ENCODE peak calls at places on chromosome 5, in six cellular contexts. One of them, this sample, is unnamed. For H3K27me3, the result is how much of the 10 kb centered on the place peaks cover.

GRCh38 chr5:125227333-125228075 is 481.1 kb upstream of the ZNF608 start:
- DNase-seq in upper lobe of right lung: no peak
- DNase-seq in colonic mucosa: peak
- DNase-seq in psoas muscle: no peak
- DNase-seq in CD8-positive, alpha-beta memory T cell: no peak
- DNase-seq in stomach: no peak
- DNase-seq in this sample: peak

GRCh38 chr5:141877478-141878185 is 578 bp downstream of the PCDH1 start:
- DNase-seq in upper lobe of right lung: peak
- DNase-seq in colonic mucosa: peak
- DNase-seq in psoas muscle: no peak
- DNase-seq in CD8-positive, alpha-beta memory T cell: no peak
- DNase-seq in stomach: no peak
- DNase-seq in this sample: peak

GRCh38 chr5:124718376-124718775 is 28.1 kb downstream of the ZNF608 start:
- DNase-seq in upper lobe of right lung: no peak
- DNase-seq in colonic mucosa: no peak
- DNase-seq in psoas muscle: no peak
- DNase-seq in CD8-positive, alpha-beta memory T cell: no peak
- DNase-seq in stomach: no peak
- DNase-seq in this sample: no peak

GRCh38 chr5:109426075-109426474 is 16.3 kb upstream of the PJA2 start:
- DNase-seq in upper lobe of right lung: no peak
- DNase-seq in colonic mucosa: no peak
- DNase-seq in psoas muscle: no peak
- DNase-seq in CD8-positive, alpha-beta memory T cell: no peak
- DNase-seq in stomach: no peak
- DNase-seq in this sample: no peak

GRCh38 chr5:59218424-59219045 is 635.7 kb downstream of the RAB3C start:
- DNase-seq in upper lobe of right lung: no peak
- DNase-seq in colonic mucosa: no peak
- DNase-seq in psoas muscle: no peak
- DNase-seq in CD8-positive, alpha-beta memory T cell: no peak
- DNase-seq in stomach: no peak
- DNase-seq in this sample: no peak

GRCh38 chr5:159515909-159516415 is 185.7 kb upstream of the IL12B start:
- DNase-seq in upper lobe of right lung: peak
- DNase-seq in colonic mucosa: peak
- DNase-seq in psoas muscle: peak
- DNase-seq in CD8-positive, alpha-beta memory T cell: peak
- DNase-seq in stomach: peak
- DNase-seq in this sample: peak

GRCh38 chr5:179886190-179886589 is 21.5 kb downstream of the TBC1D9B start:
- DNase-seq in upper lobe of right lung: no peak
- DNase-seq in colonic mucosa: no peak
- DNase-seq in psoas muscle: no peak
- DNase-seq in CD8-positive, alpha-beta memory T cell: no peak
- DNase-seq in stomach: no peak
- DNase-seq in this sample: no peak

GRCh38 chr5:143635146-143635752 is 176.7 kb upstream of the HMHB1 start:
- DNase-seq in upper lobe of right lung: no peak
- DNase-seq in colonic mucosa: no peak
- DNase-seq in psoas muscle: no peak
- DNase-seq in CD8-positive, alpha-beta memory T cell: no peak
- DNase-seq in stomach: peak
- DNase-seq in this sample: no peak

GRCh38 chr5:154895606-154896561 is 37.5 kb downstream of the CNOT8 start:
- DNase-seq in upper lobe of right lung: no peak
- DNase-seq in colonic mucosa: no peak
- DNase-seq in psoas muscle: no peak
- DNase-seq in CD8-positive, alpha-beta memory T cell: no peak
- DNase-seq in stomach: no peak
- DNase-seq in this sample: no peak

GRCh38 chr5:146283344-146283761 is 55.3 kb upstream of the POU4F3 start:
- DNase-seq in upper lobe of right lung: no peak
- DNase-seq in colonic mucosa: no peak
- DNase-seq in psoas muscle: no peak
- DNase-seq in CD8-positive, alpha-beta memory T cell: no peak
- DNase-seq in stomach: no peak
- DNase-seq in this sample: no peak

GRCh38 chr5:17426104-17426739 is 71.8 kb upstream of the TAF11L2 start:
- DNase-seq in upper lobe of right lung: no peak
- DNase-seq in colonic mucosa: no peak
- DNase-seq in psoas muscle: no peak
- DNase-seq in CD8-positive, alpha-beta memory T cell: no peak
- DNase-seq in stomach: no peak
- DNase-seq in this sample: no peak

GRCh38 chr5:103035701-103036100 is 84.2 kb downstream of the GIN1 start:
- DNase-seq in upper lobe of right lung: no peak
- DNase-seq in colonic mucosa: no peak
- DNase-seq in psoas muscle: no peak
- DNase-seq in CD8-positive, alpha-beta memory T cell: no peak
- DNase-seq in stomach: no peak
- DNase-seq in this sample: no peak

GRCh38 chr5:151740336-151740942 is 18.0 kb downstream of the ATOX1 start:
- DNase-seq in upper lobe of right lung: no peak
- DNase-seq in colonic mucosa: peak
- DNase-seq in psoas muscle: peak
- DNase-seq in CD8-positive, alpha-beta memory T cell: peak
- DNase-seq in stomach: peak
- DNase-seq in this sample: peak

GRCh38 chr5:179805529-179806249 is 977 bp downstream of the MGAT4B start:
- DNase-seq in upper lobe of right lung: peak
- DNase-seq in colonic mucosa: peak
- DNase-seq in psoas muscle: peak
- DNase-seq in CD8-positive, alpha-beta memory T cell: no peak
- DNase-seq in stomach: no peak
- DNase-seq in this sample: peak

GRCh38 chr5:180784497-180785097 is 18.0 kb downstream of the MGAT1 start:
- DNase-seq in upper lobe of right lung: peak
- DNase-seq in colonic mucosa: peak
- DNase-seq in psoas muscle: peak
- DNase-seq in CD8-positive, alpha-beta memory T cell: peak
- DNase-seq in stomach: peak
- DNase-seq in this sample: peak

GRCh38 chr5:7884491-7885273 is 15.7 kb downstream of the MTRR start:
- DNase-seq in upper lobe of right lung: no peak
- DNase-seq in colonic mucosa: no peak
- DNase-seq in psoas muscle: no peak
- DNase-seq in CD8-positive, alpha-beta memory T cell: no peak
- DNase-seq in stomach: no peak
- DNase-seq in this sample: no peak

GRCh38 chr5:41156739-41157138 is 56.6 kb downstream of the C6 start:
- DNase-seq in upper lobe of right lung: no peak
- DNase-seq in colonic mucosa: no peak
- DNase-seq in psoas muscle: no peak
- DNase-seq in CD8-positive, alpha-beta memory T cell: no peak
- DNase-seq in stomach: no peak
- DNase-seq in this sample: no peak

GRCh38 chr5:41154491-41154890 is 58.8 kb downstream of the C6 start:
- DNase-seq in upper lobe of right lung: no peak
- DNase-seq in colonic mucosa: no peak
- DNase-seq in psoas muscle: no peak
- DNase-seq in CD8-positive, alpha-beta memory T cell: no peak
- DNase-seq in stomach: no peak
- DNase-seq in this sample: no peak

GRCh38 chr5:41151562-41151961 is 61.8 kb downstream of the C6 start:
- DNase-seq in upper lobe of right lung: no peak
- DNase-seq in colonic mucosa: no peak
- DNase-seq in psoas muscle: no peak
- DNase-seq in CD8-positive, alpha-beta memory T cell: no peak
- DNase-seq in stomach: no peak
- DNase-seq in this sample: no peak

GRCh38 chr5:41161271-41161670 is 52.1 kb downstream of the C6 start:
- DNase-seq in upper lobe of right lung: no peak
- DNase-seq in colonic mucosa: no peak
- DNase-seq in psoas muscle: no peak
- DNase-seq in CD8-positive, alpha-beta memory T cell: no peak
- DNase-seq in stomach: no peak
- DNase-seq in this sample: no peak

DNA sequence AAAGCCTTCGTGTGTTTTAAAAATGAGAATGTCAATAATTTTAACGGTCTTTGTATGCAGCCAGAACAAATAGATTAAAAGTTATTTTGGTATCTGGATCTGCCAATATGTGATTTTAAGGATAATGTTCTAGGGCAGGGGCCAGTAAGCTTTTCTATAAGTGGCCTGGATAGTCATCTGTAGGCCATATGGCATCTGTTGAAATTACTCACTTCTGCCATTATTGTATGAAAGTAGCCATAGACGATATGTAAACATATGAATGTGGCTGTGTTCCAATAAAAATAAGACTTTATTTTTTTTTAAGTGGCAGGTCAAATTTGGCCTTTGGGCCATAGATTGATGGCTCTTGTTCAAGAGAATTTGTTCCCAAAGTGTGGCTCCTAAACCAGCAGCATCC is 56.1 kb downstream of the C6 start:
- DNase-seq in upper lobe of right lung: no peak
- DNase-seq in colonic mucosa: no peak
- DNase-seq in psoas muscle: no peak
- DNase-seq in CD8-positive, alpha-beta memory T cell: no peak
- DNase-seq in stomach: no peak
- DNase-seq in this sample: no peak
- H3K27me3 ChIP-seq in upper lobe of right lung: under half
- H3K27me3 ChIP-seq in colonic mucosa: under half
- H3K27me3 ChIP-seq in psoas muscle: under half
- H3K27me3 ChIP-seq in CD8-positive, alpha-beta memory T cell: under half
- H3K27me3 ChIP-seq in stomach: under half
- H3K27me3 ChIP-seq in this sample: under half

GRCh38 chr5:178468196-178468685 is 122.0 kb downstream of the COL23A1 start:
- DNase-seq in upper lobe of right lung: no peak
- DNase-seq in colonic mucosa: no peak
- DNase-seq in psoas muscle: no peak
- DNase-seq in CD8-positive, alpha-beta memory T cell: no peak
- DNase-seq in stomach: no peak
- DNase-seq in this sample: no peak
- H3K4me3 ChIP-seq in upper lobe of right lung: no peak
- H3K4me3 ChIP-seq in colonic mucosa: no peak
- H3K4me3 ChIP-seq in psoas muscle: no peak
- H3K4me3 ChIP-seq in CD8-positive, alpha-beta memory T cell: no peak
- H3K4me3 ChIP-seq in stomach: no peak
- H3K4me3 ChIP-seq in this sample: no peak

DNA sequence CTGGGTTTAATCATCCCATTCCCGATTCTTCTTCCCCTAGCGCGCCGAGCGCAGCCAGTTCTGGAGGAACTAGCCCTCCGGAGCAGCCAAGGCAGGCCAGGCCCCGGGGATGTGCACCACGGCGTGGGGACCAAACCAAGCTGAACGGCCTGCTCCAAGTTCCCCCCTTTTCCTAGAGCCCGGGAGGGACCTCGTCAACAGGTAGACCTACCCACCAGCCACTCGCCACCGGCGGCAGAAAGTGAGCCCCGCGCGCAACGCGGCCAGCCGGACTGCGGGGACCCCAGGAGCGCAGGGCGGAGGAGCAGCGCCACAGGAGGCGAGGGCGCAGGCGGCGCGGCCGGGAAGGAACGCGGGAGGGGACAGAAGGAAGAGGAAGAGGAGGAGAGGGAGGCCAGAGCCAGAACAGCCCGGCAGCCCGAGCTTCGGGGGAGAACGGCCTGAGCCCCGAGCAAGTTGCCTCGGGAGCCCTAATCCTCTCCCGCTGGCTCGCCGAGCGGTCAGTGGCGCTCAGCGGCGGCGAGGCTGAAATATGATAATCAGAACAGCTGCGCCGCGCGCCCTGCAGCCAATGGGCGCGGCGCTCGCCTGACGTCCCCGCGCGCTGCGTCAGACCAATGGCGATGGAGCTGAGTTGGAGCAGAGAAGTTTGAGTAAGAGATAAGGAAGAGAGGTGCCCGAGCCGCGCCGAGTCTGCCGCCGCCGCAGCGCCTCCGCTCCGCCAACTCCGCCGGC is at the start of gene ISL1:
- DNase-seq in upper lobe of right lung: peak
- DNase-seq in colonic mucosa: peak
- DNase-seq in psoas muscle: peak
- DNase-seq in CD8-positive, alpha-beta memory T cell: no peak
- DNase-seq in stomach: peak
- DNase-seq in this sample: peak
- H3K27me3 ChIP-seq in upper lobe of right lung: half or more
- H3K27me3 ChIP-seq in colonic mucosa: half or more
- H3K27me3 ChIP-seq in psoas muscle: half or more
- H3K27me3 ChIP-seq in CD8-positive, alpha-beta memory T cell: under half
- H3K27me3 ChIP-seq in stomach: half or more
- H3K27me3 ChIP-seq in this sample: under half

DNA sequence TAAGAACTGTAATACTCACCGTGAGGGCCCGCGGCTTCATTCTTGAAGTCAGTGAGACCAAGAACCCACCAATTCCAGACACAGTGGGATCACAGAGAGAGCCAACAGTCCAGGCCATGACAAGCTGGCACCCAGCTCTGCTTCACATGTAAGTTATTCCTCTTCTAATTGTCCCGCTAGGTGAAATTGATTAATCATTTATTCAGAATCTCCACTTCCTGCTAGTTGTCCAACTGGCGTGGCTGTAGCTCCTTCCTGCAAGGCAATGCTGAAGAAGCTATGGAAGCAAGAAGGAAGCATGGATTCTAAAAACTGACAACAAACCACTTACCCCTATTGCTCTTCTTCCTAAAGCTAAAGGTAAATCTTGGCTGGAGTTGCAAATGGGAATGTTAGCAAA is 30.0 kb upstream of the GLRX start:
- DNase-seq in upper lobe of right lung: no peak
- DNase-seq in colonic mucosa: no peak
- DNase-seq in psoas muscle: no peak
- DNase-seq in CD8-positive, alpha-beta memory T cell: no peak
- DNase-seq in stomach: no peak
- DNase-seq in this sample: no peak
- H3K4me3 ChIP-seq in upper lobe of right lung: no peak
- H3K4me3 ChIP-seq in colonic mucosa: no peak
- H3K4me3 ChIP-seq in psoas muscle: no peak
- H3K4me3 ChIP-seq in CD8-positive, alpha-beta memory T cell: no peak
- H3K4me3 ChIP-seq in stomach: no peak
- H3K4me3 ChIP-seq in this sample: no peak

GRCh38 chr5:174419523-174420132 is 304.8 kb upstream of the MSX2 start:
- DNase-seq in upper lobe of right lung: peak
- DNase-seq in colonic mucosa: peak
- DNase-seq in psoas muscle: peak
- DNase-seq in CD8-positive, alpha-beta memory T cell: peak
- DNase-seq in stomach: peak
- DNase-seq in this sample: peak
- H3K27me3 ChIP-seq in upper lobe of right lung: under half
- H3K27me3 ChIP-seq in colonic mucosa: under half
- H3K27me3 ChIP-seq in psoas muscle: under half
- H3K27me3 ChIP-seq in CD8-positive, alpha-beta memory T cell: under half
- H3K27me3 ChIP-seq in stomach: half or more
- H3K27me3 ChIP-seq in this sample: under half

DNA sequence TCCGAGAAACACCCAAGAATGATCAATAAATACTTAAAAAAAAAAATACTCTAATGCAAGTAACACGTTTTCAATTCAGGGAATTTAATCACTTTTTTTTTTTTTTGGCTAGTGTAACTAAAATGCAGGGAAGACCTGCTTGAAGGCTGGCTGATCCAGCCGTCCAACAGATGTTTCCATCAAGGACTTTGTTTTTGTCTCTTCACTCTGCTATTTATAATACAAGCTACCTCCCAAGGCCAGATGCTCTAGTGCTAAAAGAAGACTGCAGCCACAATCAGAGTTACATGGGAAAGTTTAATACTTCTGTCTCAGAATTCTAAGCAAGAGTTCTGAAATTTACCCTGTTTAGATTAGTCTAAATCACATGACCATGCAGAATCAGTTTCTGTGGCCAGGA is 14.5 kb downstream of the TBCA start:
- DNase-seq in upper lobe of right lung: no peak
- DNase-seq in colonic mucosa: no peak
- DNase-seq in psoas muscle: no peak
- DNase-seq in CD8-positive, alpha-beta memory T cell: no peak
- DNase-seq in stomach: no peak
- DNase-seq in this sample: no peak
- H3K4me3 ChIP-seq in upper lobe of right lung: no peak
- H3K4me3 ChIP-seq in colonic mucosa: no peak
- H3K4me3 ChIP-seq in psoas muscle: no peak
- H3K4me3 ChIP-seq in CD8-positive, alpha-beta memory T cell: no peak
- H3K4me3 ChIP-seq in stomach: no peak
- H3K4me3 ChIP-seq in this sample: no peak